ENCODE peak calls at places on chromosomes 12 and 14, in seven cellular contexts. X is neural progenitor cell; A is NCI-H1105 treated with DMSO at 0.1 percent for 48 hours; N is stimulated activated CD4-positive, alpha-beta T cell treated with anti-CD3 and anti-CD28 coated beads, Interleukin-12 subunit alpha, Interleukin-12 subunit beta, amount 100 ng/mL, for 24 hours; D is aorta; J is HepG2; R is T-helper 2 cell. S is an unnamed sample.

GRCh38 chr14:48703728-48704467 is 882.3 kb downstream of the RPS29 start:
- DNase-seq in D (no peak), X (no peak), R (no peak), J (no peak), A (peak; percentile 10), N (no peak), S (peak; percentile 74)

GRCh38 chr14:50944647-50945413 is 547 bp upstream of the PYGL start:
- DNase-seq in D (peak; percentile 79), X (no peak), R (no peak), A (peak; percentile 83), J (peak; percentile 94), N (no peak), S (no peak)

GRCh38 chr14:74988131-74988530 is 14.6 kb upstream of the EIF2B2 start:
- DNase-seq in X (no peak), A (no peak), N (no peak), R (no peak), D (no peak), J (no peak), S (no peak)

GRCh38 chr14:97888331-97888730 is 1091.1 kb downstream of the VRK1 start:
- DNase-seq in N (no peak), A (no peak), X (no peak), J (no peak), D (no peak), R (no peak), S (no peak)

GRCh38 chr12:69170293-69170692 is 69.1 kb upstream of the CPSF6 start:
- DNase-seq in D (no peak), N (no peak), J (no peak), X (no peak), A (no peak), R (no peak), S (no peak)

GRCh38 chr12:52846356-52846970 is 2.3 kb downstream of the KRT78 start:
- DNase-seq in J (no peak), A (no peak), R (no peak), X (no peak), D (peak; percentile 62), N (no peak), S (no peak)

GRCh38 chr12:126083931-126084330 is 1018.7 kb downstream of the AACS start:
- DNase-seq in A (no peak), X (no peak), R (no peak), D (no peak), J (no peak), N (no peak), S (no peak)

GRCh38 chr14:102323102-102323501 is 3.6 kb downstream of the ZNF839 start:
- DNase-seq in X (peak; percentile 65), D (peak; percentile 88), N (no peak), R (no peak), J (peak; percentile 71), A (peak; percentile 1), S (peak; percentile 75)

GRCh38 chr12:116024769-116025168 is 252.7 kb downstream of the MED13L start:
- DNase-seq in J (no peak), D (no peak), R (no peak), N (no peak), A (no peak), X (no peak), S (no peak)

GRCh38 chr14:50257728-50258127 is 26.4 kb upstream of the SOS2 start:
- DNase-seq in R (no peak), X (no peak), D (no peak), N (no peak), A (no peak), J (no peak), S (no peak)

GRCh38 chr14:24674204-24674970 is 40.4 kb upstream of the GZMB start:
- DNase-seq in J (no peak), X (no peak), R (no peak), N (peak; percentile 36), A (no peak), D (no peak), S (peak; percentile 65)

GRCh38 chr14:68283378-68284123 is 464.0 kb downstream of the RAD51B start:
- DNase-seq in N (peak; percentile 22), A (no peak), X (no peak), J (no peak), R (peak; percentile 15), D (peak; percentile 72), S (peak; percentile 72)

GRCh38 chr12:111093428-111094142 is 173.2 kb upstream of the MYL2 start:
- DNase-seq in N (no peak), X (no peak), D (no peak), J (no peak), R (no peak), A (no peak), S (no peak)

GRCh38 chr14:54329082-54329695 is 67.6 kb upstream of the CDKN3 start:
- DNase-seq in J (peak; percentile 65), N (no peak), D (no peak), A (peak; percentile 68), X (peak; percentile 93), R (no peak), S (peak; percentile 86)

GRCh38 chr12:121748218-121748570 is 35.6 kb downstream of the TMEM120B start:
- DNase-seq in J (no peak), A (no peak), N (no peak), D (no peak), R (no peak), X (no peak), S (no peak)

GRCh38 chr12:95836630-95837239 is 22.0 kb upstream of the SNRPF start:
- DNase-seq in D (no peak), A (peak; percentile 60), X (no peak), J (no peak), R (no peak), N (no peak), S (no peak)

GRCh38 chr12:24960222-24960855 is 11.4 kb upstream of the BCAT1 start:
- DNase-seq in N (peak; percentile 36), D (no peak), R (no peak), A (peak; percentile 4), J (peak; percentile 36), X (peak; percentile 61), S (peak; percentile 85)

GRCh38 chr12:80485222-80485987 is 41.4 kb downstream of the PTPRQ start:
- DNase-seq in D (no peak), A (no peak), J (no peak), R (no peak), X (no peak), N (no peak), S (no peak)

GRCh38 chr14:58865520-58866281 is 227.9 kb downstream of the DACT1 start:
- DNase-seq in A (no peak), J (no peak), D (no peak), R (no peak), N (no peak), X (no peak), S (no peak)

GRCh38 chr14:103628221-103628683 is 759 bp upstream of the KLC1 start:
- DNase-seq in N (no peak), A (no peak), X (peak; percentile 78), J (no peak), R (no peak), D (peak; percentile 94), S (peak; percentile 63)